ENCODE peak calls at places on chromosomes 11 and 22, in four cellular contexts. P is stimulated activated CD4-positive, alpha-beta T cell treated with anti-CD3 and anti-CD28 coated beads, Interleukin-15, amount 100 ng/mL, for 24 hours; K is Kasumi-1; R is islet precursor cell. Q is an unnamed sample.

GRCh38 chr22:29152381-29153138 is 53.1 kb upstream of the EMID1 start:
- DNase-seq in P (no peak), K (no peak), R (peak; percentile 71), Q (no peak)

GRCh38 chr11:68213135-68213515 is at the start of gene KMT5B:
- DNase-seq in P (peak; percentile 64), K (peak; percentile 20), R (no peak), Q (peak; percentile 57)

GRCh38 chr22:47193606-47194316 is 431.3 kb downstream of the TBC1D22A start:
- DNase-seq in P (no peak), K (no peak), R (no peak), Q (no peak)

GRCh38 chr22:49724030-49724892 is 103.4 kb downstream of the BRD1 start:
- DNase-seq in P (peak; percentile 71), K (no peak), R (peak; percentile 46), Q (peak; percentile 39)

GRCh38 chr11:71218789-71219499 is 33.4 kb downstream of the SHANK2 start:
- DNase-seq in P (no peak), K (no peak), R (no peak), Q (no peak)

GRCh38 chr22:48217596-48217995 is 1455.1 kb downstream of the TBC1D22A start:
- DNase-seq in P (no peak), K (no peak), R (no peak), Q (no peak)

GRCh38 chr22:44891293-44891747 is 118.5 kb downstream of the PHF21B start:
- DNase-seq in P (no peak), K (no peak), R (peak; percentile 44), Q (no peak)

GRCh38 chr11:12235549-12235944 is 125.2 kb downstream of the MICAL2 start:
- DNase-seq in P (no peak), K (peak; percentile 2), R (peak; percentile 66), Q (peak; percentile 31)

GRCh38 chr11:65651589-65652510 is 10.9 kb downstream of the RELA start:
- DNase-seq in P (peak; percentile 16), K (no peak), R (peak; percentile 54), Q (no peak)